ENCODE peak calls at places on chromosomes 4 and X, in six cellular contexts. One of them, this sample, is unnamed.

GRCh38 chr4:61924131-61924530 is 724.0 kb downstream of the ADGRL3 start:
- DNase-seq in gastrocnemius medialis: no peak
- DNase-seq in thoracic aorta: no peak
- DNase-seq in heart right ventricle: no peak
- DNase-seq in dorsolateral prefrontal cortex: no peak
- DNase-seq in psoas muscle: no peak
- DNase-seq in this sample: no peak

GRCh38 chr4:1711055-1711905 is 839 bp downstream of the SLBP start:
- DNase-seq in thoracic aorta: no peak
- DNase-seq in dorsolateral prefrontal cortex: no peak
- DNase-seq in psoas muscle: peak
- DNase-seq in heart right ventricle: no peak
- DNase-seq in gastrocnemius medialis: peak
- DNase-seq in this sample: no peak

GRCh38 chr4:55125087-55125721 is at the start of gene KDR:
- DNase-seq in heart right ventricle: peak
- DNase-seq in thoracic aorta: no peak
- DNase-seq in gastrocnemius medialis: peak
- DNase-seq in dorsolateral prefrontal cortex: no peak
- DNase-seq in psoas muscle: peak
- DNase-seq in this sample: peak

GRCh38 chr4:102779204-102779603 is 18.4 kb upstream of the MANBA start:
- DNase-seq in gastrocnemius medialis: no peak
- DNase-seq in psoas muscle: no peak
- DNase-seq in dorsolateral prefrontal cortex: no peak
- DNase-seq in thoracic aorta: no peak
- DNase-seq in heart right ventricle: no peak
- DNase-seq in this sample: no peak

GRCh38 chrX:111624169-111624568 is 56.8 kb upstream of the ALG13 start:
- DNase-seq in thoracic aorta: no peak
- DNase-seq in psoas muscle: no peak
- DNase-seq in dorsolateral prefrontal cortex: no peak
- DNase-seq in gastrocnemius medialis: no peak
- DNase-seq in heart right ventricle: no peak
- DNase-seq in this sample: no peak

GRCh38 chrX:35711281-35711680 is 86.9 kb upstream of the MAGEB16 start:
- DNase-seq in gastrocnemius medialis: no peak
- DNase-seq in psoas muscle: no peak
- DNase-seq in thoracic aorta: no peak
- DNase-seq in dorsolateral prefrontal cortex: no peak
- DNase-seq in heart right ventricle: no peak
- DNase-seq in this sample: no peak

GRCh38 chr4:121998024-121998423 is 46.2 kb upstream of the TRPC3 start:
- DNase-seq in dorsolateral prefrontal cortex: no peak
- DNase-seq in heart right ventricle: peak
- DNase-seq in psoas muscle: no peak
- DNase-seq in thoracic aorta: no peak
- DNase-seq in gastrocnemius medialis: no peak
- DNase-seq in this sample: no peak

GRCh38 chr4:180669637-180670036 is 1573.6 kb upstream of the TENM3 start:
- DNase-seq in thoracic aorta: no peak
- DNase-seq in psoas muscle: no peak
- DNase-seq in dorsolateral prefrontal cortex: no peak
- DNase-seq in gastrocnemius medialis: no peak
- DNase-seq in heart right ventricle: no peak
- DNase-seq in this sample: no peak

GRCh38 chrX:140292188-140292587 is 212.7 kb downstream of the SOX3 start:
- DNase-seq in psoas muscle: no peak
- DNase-seq in thoracic aorta: no peak
- DNase-seq in dorsolateral prefrontal cortex: no peak
- DNase-seq in gastrocnemius medialis: no peak
- DNase-seq in heart right ventricle: no peak
- DNase-seq in this sample: no peak

GRCh38 chr4:40475609-40476008 is 140.5 kb downstream of the CHRNA9 start:
- DNase-seq in gastrocnemius medialis: no peak
- DNase-seq in psoas muscle: no peak
- DNase-seq in heart right ventricle: no peak
- DNase-seq in dorsolateral prefrontal cortex: no peak
- DNase-seq in thoracic aorta: no peak
- DNase-seq in this sample: no peak

GRCh38 chr4:107997001-107997788 is 7.5 kb downstream of the HADH start:
- DNase-seq in gastrocnemius medialis: peak
- DNase-seq in psoas muscle: peak
- DNase-seq in heart right ventricle: peak
- DNase-seq in thoracic aorta: no peak
- DNase-seq in dorsolateral prefrontal cortex: no peak
- DNase-seq in this sample: no peak

GRCh38 chrX:11531226-11531625 is 134.5 kb downstream of the ARHGAP6 start:
- DNase-seq in dorsolateral prefrontal cortex: no peak
- DNase-seq in gastrocnemius medialis: no peak
- DNase-seq in psoas muscle: no peak
- DNase-seq in thoracic aorta: no peak
- DNase-seq in heart right ventricle: no peak
- DNase-seq in this sample: no peak

GRCh38 chr4:133146574-133147198 is 2.4 kb upstream of the PCDH10 start:
- DNase-seq in dorsolateral prefrontal cortex: peak
- DNase-seq in heart right ventricle: no peak
- DNase-seq in gastrocnemius medialis: no peak
- DNase-seq in psoas muscle: peak
- DNase-seq in thoracic aorta: no peak
- DNase-seq in this sample: peak

GRCh38 chr4:110977554-110977953 is 354.7 kb upstream of the PITX2 start:
- DNase-seq in thoracic aorta: no peak
- DNase-seq in psoas muscle: no peak
- DNase-seq in dorsolateral prefrontal cortex: no peak
- DNase-seq in heart right ventricle: no peak
- DNase-seq in gastrocnemius medialis: no peak
- DNase-seq in this sample: no peak

GRCh38 chr4:9704551-9705332 is 76.7 kb upstream of the DRD5 start:
- DNase-seq in dorsolateral prefrontal cortex: no peak
- DNase-seq in thoracic aorta: no peak
- DNase-seq in gastrocnemius medialis: no peak
- DNase-seq in psoas muscle: no peak
- DNase-seq in heart right ventricle: no peak
- DNase-seq in this sample: no peak

GRCh38 chrX:47749185-47749967 is 87.3 kb upstream of the ZNF81 start:
- DNase-seq in thoracic aorta: no peak
- DNase-seq in dorsolateral prefrontal cortex: no peak
- DNase-seq in gastrocnemius medialis: peak
- DNase-seq in heart right ventricle: peak
- DNase-seq in psoas muscle: no peak
- DNase-seq in this sample: no peak

GRCh38 chrX:16185725-16186136 is 18.4 kb downstream of the MAGEB17 start:
- DNase-seq in gastrocnemius medialis: no peak
- DNase-seq in heart right ventricle: no peak
- DNase-seq in psoas muscle: no peak
- DNase-seq in dorsolateral prefrontal cortex: no peak
- DNase-seq in thoracic aorta: no peak
- DNase-seq in this sample: no peak

GRCh38 chr4:169309326-169309967 is 38.7 kb upstream of the SH3RF1 start:
- DNase-seq in dorsolateral prefrontal cortex: no peak
- DNase-seq in psoas muscle: no peak
- DNase-seq in thoracic aorta: no peak
- DNase-seq in heart right ventricle: no peak
- DNase-seq in gastrocnemius medialis: no peak
- DNase-seq in this sample: no peak

GRCh38 chr4:40197879-40198689 is 1.3 kb downstream of the RHOH start:
- DNase-seq in dorsolateral prefrontal cortex: no peak
- DNase-seq in gastrocnemius medialis: no peak
- DNase-seq in thoracic aorta: no peak
- DNase-seq in heart right ventricle: no peak
- DNase-seq in psoas muscle: no peak
- DNase-seq in this sample: no peak

GRCh38 chr4:83758331-83758730 is 222.4 kb downstream of the GPAT3 start:
- DNase-seq in heart right ventricle: no peak
- DNase-seq in gastrocnemius medialis: no peak
- DNase-seq in dorsolateral prefrontal cortex: no peak
- DNase-seq in psoas muscle: no peak
- DNase-seq in thoracic aorta: no peak
- DNase-seq in this sample: no peak

GRCh38 chr4:118224239-118224829 is 128.5 kb downstream of the PRSS12 start:
- DNase-seq in gastrocnemius medialis: no peak
- DNase-seq in heart right ventricle: no peak
- DNase-seq in dorsolateral prefrontal cortex: no peak
- DNase-seq in psoas muscle: no peak
- DNase-seq in thoracic aorta: no peak
- DNase-seq in this sample: no peak

GRCh38 chrX:38206036-38206435 is 14.6 kb downstream of the SRPX start:
- DNase-seq in psoas muscle: no peak
- DNase-seq in gastrocnemius medialis: no peak
- DNase-seq in heart right ventricle: no peak
- DNase-seq in dorsolateral prefrontal cortex: no peak
- DNase-seq in thoracic aorta: no peak
- DNase-seq in this sample: no peak

GRCh38 chr4:169270156-169270809 is 473 bp downstream of the SH3RF1 start:
- DNase-seq in dorsolateral prefrontal cortex: peak
- DNase-seq in heart right ventricle: peak
- DNase-seq in gastrocnemius medialis: peak
- DNase-seq in psoas muscle: peak
- DNase-seq in thoracic aorta: no peak
- DNase-seq in this sample: peak

GRCh38 chr4:108029731-108030130 is 40.0 kb downstream of the HADH start:
- DNase-seq in heart right ventricle: no peak
- DNase-seq in thoracic aorta: no peak
- DNase-seq in psoas muscle: no peak
- DNase-seq in dorsolateral prefrontal cortex: no peak
- DNase-seq in gastrocnemius medialis: no peak
- DNase-seq in this sample: no peak

GRCh38 chrX:107454302-107454701 is 4.8 kb downstream of the FRMPD3 start:
- DNase-seq in heart right ventricle: no peak
- DNase-seq in psoas muscle: no peak
- DNase-seq in gastrocnemius medialis: no peak
- DNase-seq in dorsolateral prefrontal cortex: no peak
- DNase-seq in thoracic aorta: no peak
- DNase-seq in this sample: no peak

GRCh38 chr4:139761461-139761860 is 95.8 kb downstream of the MGST2 start:
- DNase-seq in thoracic aorta: no peak
- DNase-seq in psoas muscle: no peak
- DNase-seq in gastrocnemius medialis: no peak
- DNase-seq in heart right ventricle: no peak
- DNase-seq in dorsolateral prefrontal cortex: no peak
- DNase-seq in this sample: no peak

GRCh38 chrX:115367455-115367854 is 77.9 kb downstream of the LUZP4 start:
- DNase-seq in dorsolateral prefrontal cortex: no peak
- DNase-seq in heart right ventricle: no peak
- DNase-seq in thoracic aorta: peak
- DNase-seq in psoas muscle: no peak
- DNase-seq in gastrocnemius medialis: no peak
- DNase-seq in this sample: no peak

GRCh38 chr4:78014889-78015886 is 41.9 kb upstream of the FRAS1 start:
- DNase-seq in gastrocnemius medialis: no peak
- DNase-seq in dorsolateral prefrontal cortex: no peak
- DNase-seq in heart right ventricle: no peak
- DNase-seq in thoracic aorta: no peak
- DNase-seq in psoas muscle: no peak
- DNase-seq in this sample: no peak

GRCh38 chr4:48778431-48779094 is 1.5 kb downstream of the FRYL start:
- DNase-seq in gastrocnemius medialis: no peak
- DNase-seq in heart right ventricle: no peak
- DNase-seq in thoracic aorta: no peak
- DNase-seq in dorsolateral prefrontal cortex: no peak
- DNase-seq in psoas muscle: no peak
- DNase-seq in this sample: no peak

GRCh38 chr4:158652920-158653319 is 18.8 kb downstream of the C4orf46 start:
- DNase-seq in psoas muscle: no peak
- DNase-seq in thoracic aorta: no peak
- DNase-seq in gastrocnemius medialis: no peak
- DNase-seq in dorsolateral prefrontal cortex: no peak
- DNase-seq in heart right ventricle: no peak
- DNase-seq in this sample: no peak

GRCh38 chr4:169756971-169757574 is 671 bp downstream of the HPF1 start:
- DNase-seq in dorsolateral prefrontal cortex: no peak
- DNase-seq in thoracic aorta: no peak
- DNase-seq in heart right ventricle: no peak
- DNase-seq in gastrocnemius medialis: no peak
- DNase-seq in psoas muscle: no peak
- DNase-seq in this sample: no peak

GRCh38 chr4:168683595-168683994 is 186.7 kb downstream of the PALLD start:
- DNase-seq in dorsolateral prefrontal cortex: no peak
- DNase-seq in thoracic aorta: no peak
- DNase-seq in gastrocnemius medialis: no peak
- DNase-seq in psoas muscle: no peak
- DNase-seq in heart right ventricle: no peak
- DNase-seq in this sample: no peak

GRCh38 chr4:5198586-5198985 is 147.3 kb downstream of the STK32B start:
- DNase-seq in dorsolateral prefrontal cortex: no peak
- DNase-seq in heart right ventricle: no peak
- DNase-seq in psoas muscle: no peak
- DNase-seq in gastrocnemius medialis: no peak
- DNase-seq in thoracic aorta: no peak
- DNase-seq in this sample: no peak

GRCh38 chrX:83511208-83511607 is 3.1 kb downstream of the POU3F4 start:
- DNase-seq in psoas muscle: no peak
- DNase-seq in gastrocnemius medialis: no peak
- DNase-seq in dorsolateral prefrontal cortex: no peak
- DNase-seq in thoracic aorta: no peak
- DNase-seq in heart right ventricle: no peak
- DNase-seq in this sample: peak
- H3K4me3 ChIP-seq in psoas muscle: no peak
- H3K4me3 ChIP-seq in gastrocnemius medialis: no peak
- H3K4me3 ChIP-seq in dorsolateral prefrontal cortex: peak
- H3K4me3 ChIP-seq in thoracic aorta: no peak
- H3K4me3 ChIP-seq in heart right ventricle: no peak
- H3K4me3 ChIP-seq in this sample: no peak

GRCh38 chr4:112771-113170 is 11.5 kb upstream of the ZNF718 start:
- DNase-seq in heart right ventricle: no peak
- DNase-seq in gastrocnemius medialis: no peak
- DNase-seq in psoas muscle: no peak
- DNase-seq in dorsolateral prefrontal cortex: no peak
- DNase-seq in thoracic aorta: no peak
- DNase-seq in this sample: no peak

GRCh38 chr4:107444-108429 is 16.6 kb upstream of the ZNF718 start:
- DNase-seq in dorsolateral prefrontal cortex: no peak
- DNase-seq in heart right ventricle: no peak
- DNase-seq in psoas muscle: no peak
- DNase-seq in thoracic aorta: no peak
- DNase-seq in gastrocnemius medialis: no peak
- DNase-seq in this sample: peak

GRCh38 chr4:107083-107443 is 17.2 kb upstream of the ZNF718 start:
- DNase-seq in gastrocnemius medialis: no peak
- DNase-seq in dorsolateral prefrontal cortex: no peak
- DNase-seq in psoas muscle: no peak
- DNase-seq in heart right ventricle: no peak
- DNase-seq in thoracic aorta: no peak
- DNase-seq in this sample: no peak
- H3K4me3 ChIP-seq in gastrocnemius medialis: no peak
- H3K4me3 ChIP-seq in dorsolateral prefrontal cortex: peak
- H3K4me3 ChIP-seq in psoas muscle: peak
- H3K4me3 ChIP-seq in heart right ventricle: peak
- H3K4me3 ChIP-seq in thoracic aorta: peak
- H3K4me3 ChIP-seq in this sample: no peak

GRCh38 chr4:74931386-74931785 is 1.5 kb upstream of the PARM1 start:
- DNase-seq in thoracic aorta: no peak
- DNase-seq in dorsolateral prefrontal cortex: no peak
- DNase-seq in psoas muscle: no peak
- DNase-seq in heart right ventricle: no peak
- DNase-seq in gastrocnemius medialis: no peak
- DNase-seq in this sample: no peak
- H3K4me3 ChIP-seq in thoracic aorta: no peak
- H3K4me3 ChIP-seq in dorsolateral prefrontal cortex: no peak
- H3K4me3 ChIP-seq in psoas muscle: no peak
- H3K4me3 ChIP-seq in heart right ventricle: no peak
- H3K4me3 ChIP-seq in gastrocnemius medialis: no peak
- H3K4me3 ChIP-seq in this sample: no peak

GRCh38 chr4:26884486-26884988 is 23.9 kb downstream of the STIM2 start:
- DNase-seq in psoas muscle: no peak
- DNase-seq in dorsolateral prefrontal cortex: no peak
- DNase-seq in heart right ventricle: no peak
- DNase-seq in thoracic aorta: no peak
- DNase-seq in gastrocnemius medialis: no peak
- DNase-seq in this sample: no peak
- H3K4me3 ChIP-seq in psoas muscle: no peak
- H3K4me3 ChIP-seq in dorsolateral prefrontal cortex: no peak
- H3K4me3 ChIP-seq in heart right ventricle: no peak
- H3K4me3 ChIP-seq in thoracic aorta: no peak
- H3K4me3 ChIP-seq in gastrocnemius medialis: no peak
- H3K4me3 ChIP-seq in this sample: no peak

This sample was measured in upper lobe of left lung.